ENCODE peak calls at places on chromosomes 4 and X, in ten cellular contexts. One of them, this sample, is unnamed.
A peak's percentile ranks its signal among the peaks of the same experiment; 100 is the strongest.

GRCh38 chr4:4857809-4858508 is 1.5 kb upstream of the MSX1 start:
- DNase-seq in bronchial epithelial cell: no peak
- DNase-seq in upper lobe of right lung: peak; percentile 43
- DNase-seq in osteoblast: no peak
- DNase-seq in right cardiac atrium: peak; percentile 26
- DNase-seq in omental fat pad: no peak
- DNase-seq in left ventricle myocardium superior: no peak
- DNase-seq in stomach: no peak
- DNase-seq in activated T-helper 9 cell treated with anti-CD3 and anti-CD28 coated beads, Interleukin-2, amount 50 U/mL, for 16 hours: no peak
- DNase-seq in CD8-positive, alpha-beta T cell: no peak
- DNase-seq in this sample: no peak

GRCh38 chr4:13700196-13701140 is 72.9 kb upstream of the BOD1L1 start:
- DNase-seq in osteoblast: no peak
- DNase-seq in CD8-positive, alpha-beta T cell: no peak
- DNase-seq in activated T-helper 9 cell treated with anti-CD3 and anti-CD28 coated beads, Interleukin-2, amount 50 U/mL, for 16 hours: no peak
- DNase-seq in bronchial epithelial cell: peak; percentile 75
- DNase-seq in upper lobe of right lung: no peak
- DNase-seq in left ventricle myocardium superior: no peak
- DNase-seq in stomach: no peak
- DNase-seq in right cardiac atrium: no peak
- DNase-seq in omental fat pad: no peak
- DNase-seq in this sample: no peak

GRCh38 chr4:183398298-183399129 is 45.9 kb upstream of the CDKN2AIP start:
- DNase-seq in CD8-positive, alpha-beta T cell: peak; percentile 52
- DNase-seq in activated T-helper 9 cell treated with anti-CD3 and anti-CD28 coated beads, Interleukin-2, amount 50 U/mL, for 16 hours: peak; percentile 53
- DNase-seq in osteoblast: peak; percentile 95
- DNase-seq in upper lobe of right lung: peak; percentile 87
- DNase-seq in stomach: peak; percentile 74
- DNase-seq in bronchial epithelial cell: peak; percentile 52
- DNase-seq in right cardiac atrium: peak; percentile 90
- DNase-seq in omental fat pad: peak; percentile 28
- DNase-seq in left ventricle myocardium superior: peak; percentile 86
- DNase-seq in this sample: peak; percentile 46

GRCh38 chrX:83984961-83985360 is 124.0 kb downstream of the CYLC1 start:
- DNase-seq in activated T-helper 9 cell treated with anti-CD3 and anti-CD28 coated beads, Interleukin-2, amount 50 U/mL, for 16 hours: no peak
- DNase-seq in CD8-positive, alpha-beta T cell: no peak
- DNase-seq in stomach: no peak
- DNase-seq in omental fat pad: no peak
- DNase-seq in osteoblast: peak; percentile 10
- DNase-seq in bronchial epithelial cell: no peak
- DNase-seq in left ventricle myocardium superior: no peak
- DNase-seq in upper lobe of right lung: no peak
- DNase-seq in right cardiac atrium: no peak
- DNase-seq in this sample: no peak

GRCh38 chr4:24372341-24372740 is 212.0 kb downstream of the DHX15 start:
- DNase-seq in upper lobe of right lung: no peak
- DNase-seq in omental fat pad: no peak
- DNase-seq in bronchial epithelial cell: no peak
- DNase-seq in osteoblast: no peak
- DNase-seq in stomach: no peak
- DNase-seq in right cardiac atrium: no peak
- DNase-seq in activated T-helper 9 cell treated with anti-CD3 and anti-CD28 coated beads, Interleukin-2, amount 50 U/mL, for 16 hours: no peak
- DNase-seq in CD8-positive, alpha-beta T cell: no peak
- DNase-seq in left ventricle myocardium superior: no peak
- DNase-seq in this sample: no peak

GRCh38 chrX:19334945-19335626 is 8.6 kb upstream of the PDHA1 start:
- DNase-seq in left ventricle myocardium superior: no peak
- DNase-seq in omental fat pad: no peak
- DNase-seq in CD8-positive, alpha-beta T cell: no peak
- DNase-seq in stomach: no peak
- DNase-seq in right cardiac atrium: no peak
- DNase-seq in activated T-helper 9 cell treated with anti-CD3 and anti-CD28 coated beads, Interleukin-2, amount 50 U/mL, for 16 hours: no peak
- DNase-seq in upper lobe of right lung: no peak
- DNase-seq in osteoblast: no peak
- DNase-seq in bronchial epithelial cell: peak; percentile 0
- DNase-seq in this sample: no peak

GRCh38 chrX:7889680-7890079 is 37.5 kb downstream of the PNPLA4 start:
- DNase-seq in omental fat pad: no peak
- DNase-seq in stomach: no peak
- DNase-seq in bronchial epithelial cell: peak; percentile 42
- DNase-seq in osteoblast: no peak
- DNase-seq in activated T-helper 9 cell treated with anti-CD3 and anti-CD28 coated beads, Interleukin-2, amount 50 U/mL, for 16 hours: no peak
- DNase-seq in right cardiac atrium: no peak
- DNase-seq in left ventricle myocardium superior: no peak
- DNase-seq in CD8-positive, alpha-beta T cell: no peak
- DNase-seq in upper lobe of right lung: no peak
- DNase-seq in this sample: no peak

GRCh38 chrX:17081969-17082368 is 135.5 kb downstream of the REPS2 start:
- DNase-seq in upper lobe of right lung: no peak
- DNase-seq in CD8-positive, alpha-beta T cell: no peak
- DNase-seq in omental fat pad: no peak
- DNase-seq in bronchial epithelial cell: no peak
- DNase-seq in right cardiac atrium: no peak
- DNase-seq in activated T-helper 9 cell treated with anti-CD3 and anti-CD28 coated beads, Interleukin-2, amount 50 U/mL, for 16 hours: no peak
- DNase-seq in osteoblast: no peak
- DNase-seq in stomach: no peak
- DNase-seq in left ventricle myocardium superior: no peak
- DNase-seq in this sample: no peak

GRCh38 chr4:156718226-156718625 is 253.4 kb downstream of the PDGFC start:
- DNase-seq in bronchial epithelial cell: peak; percentile 44
- DNase-seq in omental fat pad: no peak
- DNase-seq in upper lobe of right lung: no peak
- DNase-seq in left ventricle myocardium superior: no peak
- DNase-seq in activated T-helper 9 cell treated with anti-CD3 and anti-CD28 coated beads, Interleukin-2, amount 50 U/mL, for 16 hours: no peak
- DNase-seq in right cardiac atrium: no peak
- DNase-seq in stomach: no peak
- DNase-seq in CD8-positive, alpha-beta T cell: no peak
- DNase-seq in osteoblast: no peak
- DNase-seq in this sample: no peak

GRCh38 chrX:21972046-21972445 is 31.5 kb downstream of the SMS start:
- DNase-seq in CD8-positive, alpha-beta T cell: no peak
- DNase-seq in left ventricle myocardium superior: no peak
- DNase-seq in right cardiac atrium: no peak
- DNase-seq in omental fat pad: no peak
- DNase-seq in upper lobe of right lung: no peak
- DNase-seq in osteoblast: no peak
- DNase-seq in activated T-helper 9 cell treated with anti-CD3 and anti-CD28 coated beads, Interleukin-2, amount 50 U/mL, for 16 hours: no peak
- DNase-seq in bronchial epithelial cell: no peak
- DNase-seq in stomach: no peak
- DNase-seq in this sample: no peak

GRCh38 chr4:45172636-45173035 is 446.3 kb upstream of the GNPDA2 start:
- DNase-seq in left ventricle myocardium superior: no peak
- DNase-seq in right cardiac atrium: peak; percentile 17
- DNase-seq in CD8-positive, alpha-beta T cell: no peak
- DNase-seq in bronchial epithelial cell: no peak
- DNase-seq in activated T-helper 9 cell treated with anti-CD3 and anti-CD28 coated beads, Interleukin-2, amount 50 U/mL, for 16 hours: no peak
- DNase-seq in omental fat pad: no peak
- DNase-seq in stomach: no peak
- DNase-seq in osteoblast: no peak
- DNase-seq in upper lobe of right lung: no peak
- DNase-seq in this sample: no peak

GRCh38 chr4:992297-993110 is 700 bp downstream of the SLC26A1 start:
- DNase-seq in bronchial epithelial cell: no peak
- DNase-seq in CD8-positive, alpha-beta T cell: no peak
- DNase-seq in osteoblast: no peak
- DNase-seq in stomach: peak; percentile 94
- DNase-seq in right cardiac atrium: peak; percentile 60
- DNase-seq in omental fat pad: no peak
- DNase-seq in left ventricle myocardium superior: peak; percentile 32
- DNase-seq in upper lobe of right lung: peak; percentile 89
- DNase-seq in activated T-helper 9 cell treated with anti-CD3 and anti-CD28 coated beads, Interleukin-2, amount 50 U/mL, for 16 hours: no peak
- DNase-seq in this sample: no peak

GRCh38 chrX:55026840-55027239 is 3.9 kb downstream of the ALAS2 start:
- DNase-seq in left ventricle myocardium superior: no peak
- DNase-seq in right cardiac atrium: no peak
- DNase-seq in upper lobe of right lung: no peak
- DNase-seq in stomach: no peak
- DNase-seq in omental fat pad: no peak
- DNase-seq in osteoblast: no peak
- DNase-seq in bronchial epithelial cell: no peak
- DNase-seq in CD8-positive, alpha-beta T cell: no peak
- DNase-seq in activated T-helper 9 cell treated with anti-CD3 and anti-CD28 coated beads, Interleukin-2, amount 50 U/mL, for 16 hours: no peak
- DNase-seq in this sample: no peak

GRCh38 chr4:84710520-84710919 is 127.6 kb downstream of the CDS1 start:
- DNase-seq in stomach: no peak
- DNase-seq in left ventricle myocardium superior: no peak
- DNase-seq in activated T-helper 9 cell treated with anti-CD3 and anti-CD28 coated beads, Interleukin-2, amount 50 U/mL, for 16 hours: no peak
- DNase-seq in osteoblast: no peak
- DNase-seq in CD8-positive, alpha-beta T cell: no peak
- DNase-seq in omental fat pad: no peak
- DNase-seq in right cardiac atrium: no peak
- DNase-seq in upper lobe of right lung: no peak
- DNase-seq in bronchial epithelial cell: no peak
- DNase-seq in this sample: no peak

GRCh38 chr4:6909113-6909969 is at the start of gene TBC1D14:
- DNase-seq in left ventricle myocardium superior: peak; percentile 92
- DNase-seq in bronchial epithelial cell: peak; percentile 57
- DNase-seq in right cardiac atrium: peak; percentile 95
- DNase-seq in stomach: peak; percentile 89
- DNase-seq in activated T-helper 9 cell treated with anti-CD3 and anti-CD28 coated beads, Interleukin-2, amount 50 U/mL, for 16 hours: peak; percentile 80
- DNase-seq in omental fat pad: peak; percentile 46
- DNase-seq in osteoblast: peak; percentile 99
- DNase-seq in CD8-positive, alpha-beta T cell: peak; percentile 81
- DNase-seq in upper lobe of right lung: peak; percentile 96
- DNase-seq in this sample: peak; percentile 89

GRCh38 chr4:13921805-13922204 is 294.3 kb upstream of the BOD1L1 start:
- DNase-seq in upper lobe of right lung: no peak
- DNase-seq in omental fat pad: no peak
- DNase-seq in activated T-helper 9 cell treated with anti-CD3 and anti-CD28 coated beads, Interleukin-2, amount 50 U/mL, for 16 hours: no peak
- DNase-seq in bronchial epithelial cell: no peak
- DNase-seq in left ventricle myocardium superior: no peak
- DNase-seq in osteoblast: no peak
- DNase-seq in CD8-positive, alpha-beta T cell: no peak
- DNase-seq in right cardiac atrium: no peak
- DNase-seq in stomach: no peak
- DNase-seq in this sample: no peak

GRCh38 chr4:103118171-103118570 is 18.5 kb upstream of the BDH2 start:
- DNase-seq in upper lobe of right lung: no peak
- DNase-seq in omental fat pad: no peak
- DNase-seq in left ventricle myocardium superior: no peak
- DNase-seq in stomach: no peak
- DNase-seq in CD8-positive, alpha-beta T cell: no peak
- DNase-seq in activated T-helper 9 cell treated with anti-CD3 and anti-CD28 coated beads, Interleukin-2, amount 50 U/mL, for 16 hours: no peak
- DNase-seq in osteoblast: no peak
- DNase-seq in bronchial epithelial cell: no peak
- DNase-seq in right cardiac atrium: no peak
- DNase-seq in this sample: no peak

GRCh38 chr4:187576751-187577150 is 418.8 kb upstream of the ZFP42 start:
- DNase-seq in left ventricle myocardium superior: no peak
- DNase-seq in bronchial epithelial cell: no peak
- DNase-seq in activated T-helper 9 cell treated with anti-CD3 and anti-CD28 coated beads, Interleukin-2, amount 50 U/mL, for 16 hours: no peak
- DNase-seq in right cardiac atrium: no peak
- DNase-seq in upper lobe of right lung: no peak
- DNase-seq in stomach: no peak
- DNase-seq in osteoblast: no peak
- DNase-seq in CD8-positive, alpha-beta T cell: no peak
- DNase-seq in omental fat pad: no peak
- DNase-seq in this sample: no peak

GRCh38 chrX:84046403-84046984 is 141.5 kb downstream of the RPS6KA6 start:
- DNase-seq in bronchial epithelial cell: peak; percentile 21
- DNase-seq in osteoblast: no peak
- DNase-seq in left ventricle myocardium superior: no peak
- DNase-seq in stomach: peak; percentile 31
- DNase-seq in right cardiac atrium: no peak
- DNase-seq in CD8-positive, alpha-beta T cell: no peak
- DNase-seq in upper lobe of right lung: no peak
- DNase-seq in activated T-helper 9 cell treated with anti-CD3 and anti-CD28 coated beads, Interleukin-2, amount 50 U/mL, for 16 hours: no peak
- DNase-seq in omental fat pad: no peak
- DNase-seq in this sample: no peak

GRCh38 chr4:178309890-178310289 is 867.7 kb upstream of the AGA start:
- DNase-seq in osteoblast: no peak
- DNase-seq in right cardiac atrium: no peak
- DNase-seq in upper lobe of right lung: no peak
- DNase-seq in left ventricle myocardium superior: no peak
- DNase-seq in activated T-helper 9 cell treated with anti-CD3 and anti-CD28 coated beads, Interleukin-2, amount 50 U/mL, for 16 hours: no peak
- DNase-seq in bronchial epithelial cell: no peak
- DNase-seq in stomach: no peak
- DNase-seq in omental fat pad: no peak
- DNase-seq in CD8-positive, alpha-beta T cell: no peak
- DNase-seq in this sample: no peak

GRCh38 chr4:147732516-147733193 is 767 bp downstream of the ARHGAP10 start:
- DNase-seq in CD8-positive, alpha-beta T cell: no peak
- DNase-seq in left ventricle myocardium superior: peak; percentile 69
- DNase-seq in stomach: no peak
- DNase-seq in bronchial epithelial cell: peak; percentile 23
- DNase-seq in upper lobe of right lung: peak; percentile 71
- DNase-seq in activated T-helper 9 cell treated with anti-CD3 and anti-CD28 coated beads, Interleukin-2, amount 50 U/mL, for 16 hours: no peak
- DNase-seq in right cardiac atrium: peak; percentile 79
- DNase-seq in omental fat pad: no peak
- DNase-seq in osteoblast: peak; percentile 82
- DNase-seq in this sample: peak; percentile 59

GRCh38 chr4:181830404-181831035 is 412.7 kb upstream of the TENM3 start:
- DNase-seq in bronchial epithelial cell: no peak
- DNase-seq in omental fat pad: no peak
- DNase-seq in upper lobe of right lung: no peak
- DNase-seq in activated T-helper 9 cell treated with anti-CD3 and anti-CD28 coated beads, Interleukin-2, amount 50 U/mL, for 16 hours: no peak
- DNase-seq in right cardiac atrium: no peak
- DNase-seq in stomach: no peak
- DNase-seq in osteoblast: no peak
- DNase-seq in left ventricle myocardium superior: no peak
- DNase-seq in CD8-positive, alpha-beta T cell: no peak
- DNase-seq in this sample: no peak

GRCh38 chr4:141352775-141353544 is 132.3 kb downstream of the ZNF330 start:
- DNase-seq in omental fat pad: no peak
- DNase-seq in left ventricle myocardium superior: no peak
- DNase-seq in CD8-positive, alpha-beta T cell: no peak
- DNase-seq in stomach: no peak
- DNase-seq in osteoblast: no peak
- DNase-seq in activated T-helper 9 cell treated with anti-CD3 and anti-CD28 coated beads, Interleukin-2, amount 50 U/mL, for 16 hours: no peak
- DNase-seq in upper lobe of right lung: no peak
- DNase-seq in right cardiac atrium: no peak
- DNase-seq in bronchial epithelial cell: peak; percentile 54
- DNase-seq in this sample: no peak

GRCh38 chr4:145066063-145066501 is 31.9 kb downstream of the ANAPC10 start:
- DNase-seq in bronchial epithelial cell: no peak
- DNase-seq in omental fat pad: no peak
- DNase-seq in activated T-helper 9 cell treated with anti-CD3 and anti-CD28 coated beads, Interleukin-2, amount 50 U/mL, for 16 hours: no peak
- DNase-seq in CD8-positive, alpha-beta T cell: no peak
- DNase-seq in stomach: no peak
- DNase-seq in osteoblast: no peak
- DNase-seq in upper lobe of right lung: no peak
- DNase-seq in left ventricle myocardium superior: no peak
- DNase-seq in right cardiac atrium: no peak
- DNase-seq in this sample: no peak

GRCh38 chrX:138756234-138756633 is 44.7 kb upstream of the FGF13 start:
- DNase-seq in omental fat pad: no peak
- DNase-seq in stomach: no peak
- DNase-seq in left ventricle myocardium superior: peak; percentile 37
- DNase-seq in osteoblast: peak; percentile 49
- DNase-seq in CD8-positive, alpha-beta T cell: no peak
- DNase-seq in activated T-helper 9 cell treated with anti-CD3 and anti-CD28 coated beads, Interleukin-2, amount 50 U/mL, for 16 hours: no peak
- DNase-seq in bronchial epithelial cell: peak; percentile 32
- DNase-seq in upper lobe of right lung: no peak
- DNase-seq in right cardiac atrium: peak; percentile 65
- DNase-seq in this sample: no peak

GRCh38 chr4:114595207-114595606 is 3.4 kb upstream of the UGT8 start:
- DNase-seq in osteoblast: no peak
- DNase-seq in right cardiac atrium: no peak
- DNase-seq in bronchial epithelial cell: no peak
- DNase-seq in upper lobe of right lung: no peak
- DNase-seq in left ventricle myocardium superior: no peak
- DNase-seq in activated T-helper 9 cell treated with anti-CD3 and anti-CD28 coated beads, Interleukin-2, amount 50 U/mL, for 16 hours: no peak
- DNase-seq in omental fat pad: no peak
- DNase-seq in stomach: no peak
- DNase-seq in CD8-positive, alpha-beta T cell: no peak
- DNase-seq in this sample: no peak

This sample was measured in uterus.